ENCODE peak calls at places on chromosomes 6 and 20, in eight cellular contexts. A, R, N, I, D, B, O and E are unnamed samples.

GRCh38 chr6:116651916-116652315 is 16.6 kb downstream of the ZUP1 start:
- DNase-seq in A (no peak), R (peak; percentile 55), N (no peak), I (no peak), D (no peak), B (no peak), O (no peak), E (no peak)

GRCh38 chr20:54067606-54068174 is 2.7 kb downstream of the BCAS1 start:
- DNase-seq in A (peak; percentile 71), R (no peak), N (no peak), I (peak; percentile 75), D (peak; percentile 80), B (no peak), O (no peak), E (no peak)

GRCh38 chr6:30981942-30982772 is 1.4 kb upstream of the MUC21 start:
- DNase-seq in A (no peak), R (no peak), N (peak; percentile 59), I (no peak), D (no peak), B (peak; percentile 38), O (no peak), E (no peak)

GRCh38 chr20:610130-611046 is at the start of gene TCF15:
- DNase-seq in A (peak; percentile 42), R (no peak), N (no peak), I (no peak), D (peak; percentile 30), B (no peak), O (no peak), E (peak; percentile 84)

GRCh38 chr6:144411506-144412165 is 126.5 kb downstream of the UTRN start:
- DNase-seq in A (no peak), R (no peak), N (no peak), I (no peak), D (no peak), B (no peak), O (no peak), E (no peak)

GRCh38 chr6:135498178-135498841 is 770 bp upstream of the AHI1 start:
- DNase-seq in A (peak; percentile 42), R (peak; percentile 55), N (peak; percentile 76), I (no peak), D (peak; percentile 62), B (peak; percentile 85), O (peak; percentile 69), E (no peak)

GRCh38 chr20:62156592-62157386 is 13.2 kb downstream of the SS18L1 start:
- DNase-seq in A (peak; percentile 73), R (peak; percentile 52), N (no peak), I (no peak), D (peak; percentile 76), B (peak; percentile 78), O (peak; percentile 69), E (peak; percentile 90)

GRCh38 chr20:3784863-3785239 is 1.7 kb downstream of the CENPB start:
- DNase-seq in A (no peak), R (no peak), N (no peak), I (no peak), D (no peak), B (no peak), O (no peak), E (no peak)

GRCh38 chr6:28212510-28213212 is 12.4 kb upstream of the ZSCAN9 start:
- DNase-seq in A (peak; percentile 23), R (peak; percentile 68), N (peak; percentile 41), I (peak; percentile 77), D (no peak), B (no peak), O (peak; percentile 2), E (peak; percentile 42)

GRCh38 chr6:67433124-67433523 is 1202.0 kb upstream of the ADGRB3 start:
- DNase-seq in A (no peak), R (no peak), N (no peak), I (no peak), D (no peak), B (no peak), O (no peak), E (no peak)

GRCh38 chr6:6057442-6058053 is 50.8 kb upstream of the NRN1 start:
- DNase-seq in A (no peak), R (peak; percentile 43), N (peak; percentile 6), I (peak; percentile 53), D (no peak), B (no peak), O (peak; percentile 79), E (no peak)

GRCh38 chr6:18371010-18371409 is 16.1 kb upstream of the RNF144B start:
- DNase-seq in A (no peak), R (no peak), N (no peak), I (no peak), D (no peak), B (no peak), O (no peak), E (no peak)

GRCh38 chr6:111361648-111362047 is 121.4 kb downstream of the REV3L start:
- DNase-seq in A (peak; percentile 21), R (no peak), N (peak; percentile 32), I (no peak), D (peak; percentile 37), B (peak; percentile 38), O (peak; percentile 4), E (peak; percentile 48)

GRCh38 chr20:15673206-15673605 is 900.0 kb downstream of the KIF16B start:
- DNase-seq in A (no peak), R (no peak), N (peak; percentile 54), I (no peak), D (no peak), B (no peak), O (no peak), E (no peak)

GRCh38 chr6:3075522-3076113 is 7.3 kb downstream of the RIPK1 start:
- DNase-seq in A (no peak), R (no peak), N (no peak), I (no peak), D (no peak), B (no peak), O (peak; percentile 60), E (no peak)

GRCh38 chr20:46216770-46217464 is 91.4 kb downstream of the CDH22 start:
- DNase-seq in A (no peak), R (no peak), N (no peak), I (no peak), D (no peak), B (no peak), O (no peak), E (no peak)

GRCh38 chr6:106773956-106774629 is 144.7 kb downstream of the QRSL1 start:
- DNase-seq in A (no peak), R (no peak), N (no peak), I (no peak), D (no peak), B (no peak), O (no peak), E (no peak)

GRCh38 chr6:16326971-16327776 is 88.8 kb downstream of the GMPR start:
- DNase-seq in A (no peak), R (no peak), N (no peak), I (no peak), D (no peak), B (no peak), O (no peak), E (no peak)

GRCh38 chr20:48720256-48721020 is 107.4 kb downstream of the PREX1 start:
- DNase-seq in A (no peak), R (no peak), N (no peak), I (no peak), D (no peak), B (no peak), O (no peak), E (no peak)

DNA sequence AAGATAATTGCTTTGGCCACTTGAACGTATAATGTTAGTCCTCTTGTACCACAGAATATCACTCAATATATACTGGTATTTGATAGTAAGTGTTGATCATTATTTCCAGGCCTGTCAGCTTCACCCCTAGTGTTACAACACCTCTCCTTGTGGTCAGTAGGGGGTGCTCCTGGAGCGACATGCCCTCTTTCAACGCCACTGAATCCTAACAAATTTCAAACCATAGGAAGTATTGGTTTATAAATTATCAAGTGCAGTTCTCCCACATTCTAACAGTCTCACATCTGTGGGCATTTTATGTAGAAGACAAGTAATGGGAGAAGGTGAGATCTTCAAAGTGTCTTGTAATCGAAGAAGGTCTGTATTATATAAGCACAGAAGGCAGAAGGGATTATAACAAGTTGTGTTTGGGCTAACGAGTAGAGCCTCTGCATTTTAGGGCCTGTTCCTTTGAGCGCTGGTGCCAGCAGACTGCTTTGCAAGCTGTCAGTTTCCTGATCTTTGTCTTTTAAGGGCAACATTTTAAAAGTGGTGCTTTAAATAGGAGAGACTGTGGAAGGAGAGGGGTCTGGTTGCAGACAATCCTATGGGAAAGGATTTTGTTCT is 57.1 kb upstream of the CEP162 start:
- DNase-seq in A (no peak), R (peak; percentile 2), N (no peak), I (no peak), D (no peak), B (no peak), O (no peak), E (peak; percentile 32)
- TF ChIP-seq CTCF in A (peak; percentile 56), R (no peak), N (peak; percentile 18), I (peak; percentile 55), D (no peak), B (no peak), O (peak; percentile 73), E (peak; percentile 71)

GRCh38 chr6:88232753-88233152 is 66.6 kb upstream of the CNR1 start:
- DNase-seq in A (no peak), R (no peak), N (no peak), I (no peak), D (no peak), B (no peak), O (no peak), E (no peak)

GRCh38 chr6:88238901-88239300 is 72.8 kb upstream of the CNR1 start:
- DNase-seq in A (no peak), R (no peak), N (no peak), I (no peak), D (no peak), B (no peak), O (no peak), E (no peak)

GRCh38 chr6:88236961-88237360 is 70.8 kb upstream of the CNR1 start:
- DNase-seq in A (no peak), R (no peak), N (no peak), I (no peak), D (no peak), B (no peak), O (no peak), E (no peak)

GRCh38 chr6:88238065-88238464 is 71.9 kb upstream of the CNR1 start:
- DNase-seq in A (no peak), R (peak; percentile 23), N (no peak), I (peak; percentile 33), D (no peak), B (peak; percentile 10), O (peak; percentile 74), E (no peak)
- TF ChIP-seq CTCF in A (peak; percentile 45), R (no peak), N (peak; percentile 29), I (peak; percentile 77), D (peak; percentile 49), B (peak; percentile 42), O (peak; percentile 88), E (no peak)

GRCh38 chr6:35362200-35362599 is 19.8 kb downstream of the PPARD start:
- DNase-seq in A (no peak), R (no peak), N (no peak), I (no peak), D (no peak), B (no peak), O (no peak), E (no peak)
- TF ChIP-seq CTCF in A (no peak), R (no peak), N (no peak), I (no peak), D (no peak), B (no peak), O (no peak), E (no peak)

DNA sequence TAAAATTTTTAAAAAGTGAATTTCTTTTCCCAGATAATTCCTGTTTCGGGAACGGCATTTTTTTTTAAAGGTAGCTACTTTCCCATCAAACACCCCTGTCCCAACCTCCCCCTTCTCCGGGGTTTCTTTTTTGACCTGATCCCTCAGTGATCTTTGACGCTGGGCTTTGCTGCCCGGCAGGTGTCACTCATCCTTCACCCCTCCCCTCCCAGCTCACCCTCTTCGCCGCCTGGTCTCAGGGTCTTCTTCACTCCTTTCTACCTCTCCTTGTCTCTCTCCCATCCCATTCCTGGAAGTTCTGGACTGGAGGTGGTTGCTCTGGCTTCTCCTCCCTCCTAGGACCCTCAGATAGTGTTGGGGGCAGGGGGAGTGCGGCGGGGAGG is 329 bp upstream of the GPR6 start:
- DNase-seq in A (no peak), R (no peak), N (no peak), I (no peak), D (no peak), B (no peak), O (no peak), E (no peak)
- TF ChIP-seq CTCF in A (no peak), R (no peak), N (no peak), I (no peak), D (no peak), B (no peak), O (no peak), E (no peak)